ENCODE peak calls at places on chromosome 10, in six cellular contexts. One of them, this sample, is unnamed.
A peak's percentile ranks its signal among the peaks of the same experiment; 100 is the strongest.

GRCh38 chr10:112299456-112299855 is 16.3 kb downstream of the TECTB start:
- ATAC-seq in HepG2: no peak
- ATAC-seq in Panc1: no peak
- ATAC-seq in GM12878: no peak
- ATAC-seq in HCT116: no peak
- ATAC-seq in K562: no peak
- ATAC-seq in this sample: no peak

GRCh38 chr10:4596951-4597350 is 229.1 kb upstream of the AKR1E2 start:
- ATAC-seq in K562: no peak
- ATAC-seq in HCT116: no peak
- ATAC-seq in Panc1: no peak
- ATAC-seq in HepG2: no peak
- ATAC-seq in GM12878: no peak
- ATAC-seq in this sample: no peak

GRCh38 chr10:6173203-6173602 is 29.5 kb upstream of the PFKFB3 start:
- ATAC-seq in GM12878: peak; percentile 66
- ATAC-seq in HCT116: peak; percentile 61
- ATAC-seq in HepG2: peak; percentile 94
- ATAC-seq in K562: peak; percentile 84
- ATAC-seq in Panc1: peak; percentile 49
- ATAC-seq in this sample: no peak

GRCh38 chr10:95181731-95182130 is 12.3 kb upstream of the ACSM6 start:
- ATAC-seq in K562: no peak
- ATAC-seq in GM12878: no peak
- ATAC-seq in Panc1: no peak
- ATAC-seq in HepG2: no peak
- ATAC-seq in HCT116: no peak
- ATAC-seq in this sample: no peak

GRCh38 chr10:77604941-77605351 is 32.7 kb downstream of the KCNMA1 start:
- ATAC-seq in Panc1: peak; percentile 14
- ATAC-seq in HepG2: no peak
- ATAC-seq in HCT116: no peak
- ATAC-seq in K562: no peak
- ATAC-seq in GM12878: no peak
- ATAC-seq in this sample: no peak

GRCh38 chr10:74051729-74052342 is 53.9 kb downstream of the VCL start:
- ATAC-seq in K562: peak; percentile 77
- ATAC-seq in GM12878: peak; percentile 16
- ATAC-seq in HepG2: no peak
- ATAC-seq in HCT116: no peak
- ATAC-seq in Panc1: peak; percentile 49
- ATAC-seq in this sample: no peak

GRCh38 chr10:87504307-87504666 is 406 bp upstream of the MINPP1 start:
- ATAC-seq in Panc1: no peak
- ATAC-seq in GM12878: no peak
- ATAC-seq in HepG2: no peak
- ATAC-seq in HCT116: no peak
- ATAC-seq in K562: no peak
- ATAC-seq in this sample: peak; percentile 52

GRCh38 chr10:28801869-28802268 is 124.5 kb downstream of the BAMBI start:
- ATAC-seq in K562: no peak
- ATAC-seq in GM12878: no peak
- ATAC-seq in Panc1: no peak
- ATAC-seq in HCT116: no peak
- ATAC-seq in HepG2: no peak
- ATAC-seq in this sample: no peak

GRCh38 chr10:45647118-45647517 is 25.5 kb downstream of the ZFAND4 start:
- ATAC-seq in Panc1: no peak
- ATAC-seq in GM12878: no peak
- ATAC-seq in K562: no peak
- ATAC-seq in HepG2: no peak
- ATAC-seq in HCT116: no peak
- ATAC-seq in this sample: no peak

GRCh38 chr10:45417746-45418145 is 43.7 kb downstream of the ALOX5 start:
- ATAC-seq in GM12878: no peak
- ATAC-seq in Panc1: no peak
- ATAC-seq in HCT116: no peak
- ATAC-seq in HepG2: no peak
- ATAC-seq in K562: no peak
- ATAC-seq in this sample: no peak

GRCh38 chr10:114359041-114359952 is 45.0 kb downstream of the AFAP1L2 start:
- ATAC-seq in Panc1: peak; percentile 62
- ATAC-seq in K562: no peak
- ATAC-seq in HCT116: no peak
- ATAC-seq in GM12878: no peak
- ATAC-seq in HepG2: no peak
- ATAC-seq in this sample: no peak

GRCh38 chr10:92702301-92702916 is 12.7 kb downstream of the HHEX start:
- ATAC-seq in HepG2: no peak
- ATAC-seq in GM12878: peak; percentile 24
- ATAC-seq in Panc1: no peak
- ATAC-seq in HCT116: no peak
- ATAC-seq in K562: peak; percentile 6
- ATAC-seq in this sample: no peak

GRCh38 chr10:71475243-71475871 is 78.6 kb downstream of the CDH23 start:
- ATAC-seq in HCT116: no peak
- ATAC-seq in HepG2: peak; percentile 52
- ATAC-seq in Panc1: no peak
- ATAC-seq in K562: peak; percentile 42
- ATAC-seq in GM12878: no peak
- ATAC-seq in this sample: no peak

GRCh38 chr10:61629594-61629993 is 33.1 kb upstream of the CABCOCO1 start:
- ATAC-seq in HCT116: no peak
- ATAC-seq in HepG2: no peak
- ATAC-seq in Panc1: no peak
- ATAC-seq in GM12878: no peak
- ATAC-seq in K562: peak; percentile 40
- ATAC-seq in this sample: no peak

GRCh38 chr10:30550967-30551815 is 78.4 kb downstream of the LYZL2 start:
- ATAC-seq in HCT116: no peak
- ATAC-seq in HepG2: no peak
- ATAC-seq in Panc1: no peak
- ATAC-seq in K562: no peak
- ATAC-seq in GM12878: no peak
- ATAC-seq in this sample: no peak

GRCh38 chr10:8326702-8327423 is 272.4 kb downstream of the GATA3 start:
- ATAC-seq in Panc1: no peak
- ATAC-seq in K562: no peak
- ATAC-seq in HCT116: no peak
- ATAC-seq in GM12878: no peak
- ATAC-seq in HepG2: no peak
- ATAC-seq in this sample: no peak

GRCh38 chr10:73875139-73875475 is 752 bp upstream of the CAMK2G start:
- ATAC-seq in K562: no peak
- ATAC-seq in HepG2: no peak
- ATAC-seq in GM12878: peak; percentile 53
- ATAC-seq in Panc1: no peak
- ATAC-seq in HCT116: no peak
- ATAC-seq in this sample: no peak

GRCh38 chr10:76178561-76179292 is 747.3 kb downstream of the LRMDA start:
- ATAC-seq in HepG2: no peak
- ATAC-seq in Panc1: no peak
- ATAC-seq in K562: no peak
- ATAC-seq in HCT116: no peak
- ATAC-seq in GM12878: no peak
- ATAC-seq in this sample: no peak

GRCh38 chr10:46523119-46523880 is 33.2 kb downstream of the GPRIN2 start:
- ATAC-seq in GM12878: no peak
- ATAC-seq in Panc1: peak; percentile 49
- ATAC-seq in K562: no peak
- ATAC-seq in HCT116: peak; percentile 69
- ATAC-seq in HepG2: peak; percentile 22
- ATAC-seq in this sample: peak; percentile 8

GRCh38 chr10:51389415-51390342 is 309.7 kb downstream of the CSTF2T start:
- ATAC-seq in HCT116: peak; percentile 86
- ATAC-seq in HepG2: peak; percentile 91
- ATAC-seq in GM12878: peak; percentile 96
- ATAC-seq in K562: peak; percentile 79
- ATAC-seq in Panc1: no peak
- ATAC-seq in this sample: peak; percentile 48
- TF ChIP-seq POLR2AphosphoS5 in HCT116: no peak
- TF ChIP-seq POLR2AphosphoS5 in HepG2: no peak
- TF ChIP-seq POLR2AphosphoS5 in GM12878: no peak
- TF ChIP-seq POLR2AphosphoS5 in K562: no peak
- TF ChIP-seq POLR2AphosphoS5 in Panc1: no peak
- TF ChIP-seq POLR2AphosphoS5 in this sample: no peak

DNA sequence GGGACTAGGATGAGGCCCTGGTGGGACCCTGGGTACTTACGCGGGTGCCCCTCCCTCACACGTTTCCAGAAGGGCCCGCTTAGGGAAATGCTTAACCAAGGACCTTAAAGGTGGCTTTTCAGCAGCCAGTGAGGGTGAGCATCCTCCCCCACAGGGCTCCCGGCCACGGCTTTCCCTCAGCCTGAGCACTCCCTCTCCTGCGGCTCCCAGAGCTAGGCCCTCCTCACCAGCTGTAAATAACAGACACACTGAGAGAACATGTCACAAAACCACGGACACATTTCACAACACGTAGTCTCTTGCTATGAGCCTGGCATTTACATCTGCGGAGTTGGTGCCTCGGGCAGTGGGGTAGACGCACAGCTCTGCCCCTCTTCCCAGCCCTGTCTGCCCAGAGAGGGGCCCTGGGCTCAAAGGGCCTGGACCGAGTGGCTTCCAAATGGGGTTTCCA is 25.2 kb downstream of the GRID1 start:
- ATAC-seq in GM12878: no peak
- ATAC-seq in HepG2: no peak
- ATAC-seq in Panc1: no peak
- ATAC-seq in HCT116: no peak
- ATAC-seq in K562: no peak
- ATAC-seq in this sample: no peak
- TF ChIP-seq POLR2AphosphoS5 in GM12878: no peak
- TF ChIP-seq POLR2AphosphoS5 in HepG2: no peak
- TF ChIP-seq POLR2AphosphoS5 in Panc1: no peak
- TF ChIP-seq POLR2AphosphoS5 in HCT116: no peak
- TF ChIP-seq POLR2AphosphoS5 in K562: no peak
- TF ChIP-seq POLR2AphosphoS5 in this sample: no peak

GRCh38 chr10:97333351-97333600 is 1.3 kb downstream of the FRAT2 start:
- ATAC-seq in HepG2: peak; percentile 5
- ATAC-seq in Panc1: peak; percentile 36
- ATAC-seq in HCT116: no peak
- ATAC-seq in K562: peak; percentile 45
- ATAC-seq in GM12878: peak; percentile 32
- ATAC-seq in this sample: no peak

GRCh38 chr10:97335188-97335619 is 675 bp upstream of the FRAT2 start:
- ATAC-seq in K562: no peak
- ATAC-seq in HCT116: no peak
- ATAC-seq in HepG2: no peak
- ATAC-seq in Panc1: no peak
- ATAC-seq in GM12878: no peak
- ATAC-seq in this sample: no peak

GRCh38 chr10:97333601-97334369 is 744 bp downstream of the FRAT2 start:
- ATAC-seq in Panc1: peak; percentile 36
- ATAC-seq in K562: peak; percentile 52
- ATAC-seq in HCT116: peak; percentile 18
- ATAC-seq in GM12878: peak; percentile 45
- ATAC-seq in HepG2: peak; percentile 8
- ATAC-seq in this sample: peak; percentile 6

GRCh38 chr10:97335995-97336394 is 1.5 kb upstream of the FRAT2 start:
- ATAC-seq in HepG2: no peak
- ATAC-seq in Panc1: no peak
- ATAC-seq in GM12878: no peak
- ATAC-seq in HCT116: no peak
- ATAC-seq in K562: no peak
- ATAC-seq in this sample: no peak

GRCh38 chr10:97334370-97335175 is at the start of gene FRAT2:
- ATAC-seq in GM12878: peak; percentile 93
- ATAC-seq in K562: peak; percentile 87
- ATAC-seq in Panc1: peak; percentile 90
- ATAC-seq in HepG2: peak; percentile 76
- ATAC-seq in HCT116: peak; percentile 92
- ATAC-seq in this sample: peak; percentile 97
- TF ChIP-seq POLR2AphosphoS5 in GM12878: no peak
- TF ChIP-seq POLR2AphosphoS5 in K562: peak; percentile 49
- TF ChIP-seq POLR2AphosphoS5 in Panc1: peak; percentile 47
- TF ChIP-seq POLR2AphosphoS5 in HepG2: peak; percentile 69
- TF ChIP-seq POLR2AphosphoS5 in HCT116: peak; percentile 70
- TF ChIP-seq POLR2AphosphoS5 in this sample: peak; percentile 80

DNA sequence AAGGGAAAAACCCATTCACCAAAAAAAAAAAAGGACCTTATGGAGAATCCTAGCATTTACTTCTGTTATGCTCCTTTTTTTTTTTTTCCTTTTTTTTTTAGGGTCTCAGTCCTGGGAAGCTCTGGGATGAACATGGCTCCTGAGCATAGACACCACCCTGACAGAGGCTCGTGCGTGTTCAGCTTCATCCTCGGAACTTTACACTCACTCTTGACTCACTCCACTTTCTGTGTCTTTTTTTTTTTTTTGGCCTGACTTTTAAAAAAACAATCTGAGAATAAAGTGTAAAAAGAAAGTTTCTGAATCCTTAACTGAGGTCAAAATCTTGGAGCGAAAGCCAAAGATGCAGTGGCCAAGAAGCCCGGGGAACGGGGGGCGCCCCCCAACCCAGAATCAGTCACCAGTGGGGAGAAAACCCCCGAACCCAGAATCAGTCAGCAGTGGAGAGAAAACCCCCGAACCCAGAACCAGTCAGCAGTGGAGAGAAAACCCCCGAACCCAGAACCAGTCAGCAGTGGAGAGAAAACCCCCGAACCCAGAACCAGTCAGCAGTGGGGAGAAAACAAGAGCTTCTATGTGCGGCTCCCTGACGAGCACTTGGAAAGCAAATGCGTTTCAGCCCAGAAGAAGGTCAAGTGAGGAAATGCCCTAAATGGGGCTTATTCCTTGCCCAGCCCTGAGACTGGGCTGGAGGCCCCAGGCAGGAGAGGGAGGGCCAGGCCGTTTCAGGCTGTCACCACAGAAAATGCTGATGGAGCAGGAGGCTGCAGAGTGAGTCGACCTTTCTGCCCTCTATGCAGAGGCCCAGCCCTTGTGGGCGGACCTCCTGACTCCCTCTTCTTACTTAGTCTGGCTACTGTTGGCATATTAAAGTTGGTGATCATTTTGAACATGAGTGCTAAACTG is 19.0 kb upstream of the PFKP start:
- ATAC-seq in GM12878: peak; percentile 92
- ATAC-seq in K562: peak; percentile 79
- ATAC-seq in Panc1: no peak
- ATAC-seq in HCT116: no peak
- ATAC-seq in HepG2: no peak
- ATAC-seq in this sample: peak; percentile 57
- TF ChIP-seq POLR2AphosphoS5 in GM12878: peak; percentile 28
- TF ChIP-seq POLR2AphosphoS5 in K562: no peak
- TF ChIP-seq POLR2AphosphoS5 in Panc1: no peak
- TF ChIP-seq POLR2AphosphoS5 in HCT116: no peak
- TF ChIP-seq POLR2AphosphoS5 in HepG2: no peak
- TF ChIP-seq POLR2AphosphoS5 in this sample: peak; percentile 54

DNA sequence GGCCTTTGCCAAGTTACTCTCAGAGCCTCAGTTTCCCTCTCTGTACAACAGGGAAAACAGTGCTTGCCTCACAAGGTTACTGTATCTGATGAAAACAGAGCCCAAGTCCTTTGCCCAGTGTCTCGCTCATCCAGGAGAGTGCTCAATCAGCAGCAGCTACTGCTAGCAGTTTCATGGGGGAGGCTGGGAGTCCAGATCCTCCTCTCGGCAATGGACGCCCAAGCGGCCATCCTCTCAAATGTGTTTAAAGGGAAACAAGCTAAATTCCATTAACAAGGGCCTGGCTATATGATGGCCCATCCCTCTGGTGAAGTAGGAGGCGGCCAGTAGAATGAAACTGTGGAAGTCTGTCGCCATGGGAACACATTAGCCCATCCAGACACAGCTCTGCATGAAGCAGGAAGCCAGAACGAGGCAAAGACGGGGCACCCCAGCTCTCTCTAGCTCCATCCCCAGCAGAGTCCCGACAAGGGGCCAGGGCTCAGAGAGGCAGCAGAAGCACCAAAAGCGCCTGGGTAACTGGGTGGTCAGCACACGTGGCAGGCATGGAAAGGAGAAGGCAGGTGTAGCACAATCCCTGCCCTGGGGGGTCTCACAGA is 35.2 kb downstream of the FAM53B start:
- ATAC-seq in HepG2: peak; percentile 14
- ATAC-seq in GM12878: no peak
- ATAC-seq in HCT116: no peak
- ATAC-seq in Panc1: no peak
- ATAC-seq in K562: no peak
- ATAC-seq in this sample: no peak
- TF ChIP-seq POLR2AphosphoS5 in HepG2: no peak
- TF ChIP-seq POLR2AphosphoS5 in GM12878: no peak
- TF ChIP-seq POLR2AphosphoS5 in HCT116: no peak
- TF ChIP-seq POLR2AphosphoS5 in Panc1: no peak
- TF ChIP-seq POLR2AphosphoS5 in K562: no peak
- TF ChIP-seq POLR2AphosphoS5 in this sample: no peak